ENCODE peak calls at places on chromosomes 16 and 17, in nine cellular contexts. One of them, this sample, is unnamed.

GRCh38 chr16:49856741-49857330 is 924 bp upstream of the ZNF423 start:
- DNase-seq in adrenal gland: peak
- DNase-seq in left lung: peak
- DNase-seq in A673: peak
- DNase-seq in prostate gland: peak
- DNase-seq in heart right ventricle: peak
- DNase-seq in AG09309: peak
- DNase-seq in cardiac fibroblast: peak
- DNase-seq in OCI-LY7: peak
- DNase-seq in this sample: peak

GRCh38 chr17:77723071-77723908 is 235.2 kb upstream of the TNRC6C start:
- DNase-seq in adrenal gland: no peak
- DNase-seq in left lung: no peak
- DNase-seq in A673: no peak
- DNase-seq in prostate gland: no peak
- DNase-seq in heart right ventricle: no peak
- DNase-seq in AG09309: no peak
- DNase-seq in cardiac fibroblast: no peak
- DNase-seq in OCI-LY7: no peak
- DNase-seq in this sample: no peak

GRCh38 chr16:80655751-80656150 is 115.0 kb downstream of the DYNLRB2 start:
- DNase-seq in adrenal gland: no peak
- DNase-seq in left lung: no peak
- DNase-seq in A673: no peak
- DNase-seq in prostate gland: no peak
- DNase-seq in heart right ventricle: no peak
- DNase-seq in AG09309: no peak
- DNase-seq in cardiac fibroblast: no peak
- DNase-seq in OCI-LY7: no peak
- DNase-seq in this sample: no peak

GRCh38 chr16:49495151-49495566 is 121.6 kb downstream of the C16orf78 start:
- DNase-seq in adrenal gland: no peak
- DNase-seq in left lung: no peak
- DNase-seq in A673: no peak
- DNase-seq in prostate gland: no peak
- DNase-seq in heart right ventricle: no peak
- DNase-seq in AG09309: no peak
- DNase-seq in cardiac fibroblast: no peak
- DNase-seq in OCI-LY7: no peak
- DNase-seq in this sample: no peak

GRCh38 chr17:36867716-36868115 is 69.6 kb upstream of the LHX1 start:
- DNase-seq in adrenal gland: no peak
- DNase-seq in left lung: no peak
- DNase-seq in A673: no peak
- DNase-seq in prostate gland: no peak
- DNase-seq in heart right ventricle: no peak
- DNase-seq in AG09309: no peak
- DNase-seq in cardiac fibroblast: no peak
- DNase-seq in OCI-LY7: no peak
- DNase-seq in this sample: no peak

GRCh38 chr17:33436321-33436720 is 143.2 kb upstream of the ASIC2 start:
- DNase-seq in adrenal gland: no peak
- DNase-seq in left lung: no peak
- DNase-seq in A673: no peak
- DNase-seq in prostate gland: no peak
- DNase-seq in heart right ventricle: no peak
- DNase-seq in AG09309: no peak
- DNase-seq in cardiac fibroblast: peak
- DNase-seq in OCI-LY7: no peak
- DNase-seq in this sample: no peak

GRCh38 chr16:31333686-31334649 is 21.0 kb upstream of the ITGAX start:
- DNase-seq in adrenal gland: no peak
- DNase-seq in left lung: no peak
- DNase-seq in A673: peak
- DNase-seq in prostate gland: no peak
- DNase-seq in heart right ventricle: no peak
- DNase-seq in AG09309: no peak
- DNase-seq in cardiac fibroblast: peak
- DNase-seq in OCI-LY7: peak
- DNase-seq in this sample: no peak

GRCh38 chr16:8937803-8938202 is 25.9 kb downstream of the USP7 start:
- DNase-seq in adrenal gland: no peak
- DNase-seq in left lung: no peak
- DNase-seq in A673: no peak
- DNase-seq in prostate gland: no peak
- DNase-seq in heart right ventricle: no peak
- DNase-seq in AG09309: no peak
- DNase-seq in cardiac fibroblast: no peak
- DNase-seq in OCI-LY7: no peak
- DNase-seq in this sample: no peak

GRCh38 chr17:14308965-14309879 is 8.3 kb downstream of the HS3ST3B1 start:
- DNase-seq in adrenal gland: peak
- DNase-seq in left lung: peak
- DNase-seq in A673: peak
- DNase-seq in prostate gland: peak
- DNase-seq in heart right ventricle: peak
- DNase-seq in AG09309: peak
- DNase-seq in cardiac fibroblast: peak
- DNase-seq in OCI-LY7: no peak
- DNase-seq in this sample: peak

GRCh38 chr16:68972008-68972407 is 128.7 kb downstream of the TANGO6 start:
- DNase-seq in adrenal gland: no peak
- DNase-seq in left lung: no peak
- DNase-seq in A673: no peak
- DNase-seq in prostate gland: no peak
- DNase-seq in heart right ventricle: no peak
- DNase-seq in AG09309: no peak
- DNase-seq in cardiac fibroblast: no peak
- DNase-seq in OCI-LY7: no peak
- DNase-seq in this sample: no peak

GRCh38 chr17:61468263-61468907 is 16.2 kb downstream of the TBX4 start:
- DNase-seq in adrenal gland: peak
- DNase-seq in left lung: no peak
- DNase-seq in A673: no peak
- DNase-seq in prostate gland: no peak
- DNase-seq in heart right ventricle: no peak
- DNase-seq in AG09309: no peak
- DNase-seq in cardiac fibroblast: no peak
- DNase-seq in OCI-LY7: peak
- DNase-seq in this sample: no peak

GRCh38 chr16:23088018-23088417 is 61.2 kb downstream of the USP31 start:
- DNase-seq in adrenal gland: no peak
- DNase-seq in left lung: no peak
- DNase-seq in A673: no peak
- DNase-seq in prostate gland: no peak
- DNase-seq in heart right ventricle: no peak
- DNase-seq in AG09309: no peak
- DNase-seq in cardiac fibroblast: no peak
- DNase-seq in OCI-LY7: no peak
- DNase-seq in this sample: no peak

GRCh38 chr17:53058031-53058430 is 764.7 kb upstream of the KIF2B start:
- DNase-seq in adrenal gland: no peak
- DNase-seq in left lung: no peak
- DNase-seq in A673: peak
- DNase-seq in prostate gland: no peak
- DNase-seq in heart right ventricle: no peak
- DNase-seq in AG09309: no peak
- DNase-seq in cardiac fibroblast: no peak
- DNase-seq in OCI-LY7: no peak
- DNase-seq in this sample: no peak

GRCh38 chr16:30488764-30489595 is 16.4 kb downstream of the ITGAL start:
- DNase-seq in adrenal gland: no peak
- DNase-seq in left lung: no peak
- DNase-seq in A673: no peak
- DNase-seq in prostate gland: no peak
- DNase-seq in heart right ventricle: no peak
- DNase-seq in AG09309: no peak
- DNase-seq in cardiac fibroblast: no peak
- DNase-seq in OCI-LY7: no peak
- DNase-seq in this sample: no peak

GRCh38 chr17:74938194-74938950 is 2.7 kb downstream of the OTOP3 start:
- DNase-seq in adrenal gland: no peak
- DNase-seq in left lung: no peak
- DNase-seq in A673: no peak
- DNase-seq in prostate gland: no peak
- DNase-seq in heart right ventricle: no peak
- DNase-seq in AG09309: no peak
- DNase-seq in cardiac fibroblast: no peak
- DNase-seq in OCI-LY7: peak
- DNase-seq in this sample: no peak
- H3K4me3 ChIP-seq in adrenal gland: no peak
- H3K4me3 ChIP-seq in left lung: no peak
- H3K4me3 ChIP-seq in A673: no peak
- H3K4me3 ChIP-seq in prostate gland: no peak
- H3K4me3 ChIP-seq in heart right ventricle: no peak
- H3K4me3 ChIP-seq in AG09309: no peak
- H3K4me3 ChIP-seq in cardiac fibroblast: no peak
- H3K4me3 ChIP-seq in OCI-LY7: no peak
- H3K4me3 ChIP-seq in this sample: no peak

GRCh38 chr16:83953796-83954576 is 946 bp downstream of the OSGIN1 start:
- DNase-seq in adrenal gland: peak
- DNase-seq in left lung: no peak
- DNase-seq in A673: peak
- DNase-seq in prostate gland: peak
- DNase-seq in heart right ventricle: no peak
- DNase-seq in AG09309: no peak
- DNase-seq in cardiac fibroblast: peak
- DNase-seq in OCI-LY7: peak
- DNase-seq in this sample: no peak
- TF ChIP-seq CTCF in adrenal gland: no peak
- TF ChIP-seq CTCF in left lung: no peak
- TF ChIP-seq CTCF in A673: peak
- TF ChIP-seq CTCF in prostate gland: no peak
- TF ChIP-seq CTCF in heart right ventricle: no peak
- TF ChIP-seq CTCF in AG09309: peak
- TF ChIP-seq CTCF in cardiac fibroblast: peak
- TF ChIP-seq CTCF in OCI-LY7: peak
- TF ChIP-seq CTCF in this sample: peak

GRCh38 chr17:57662644-57663308 is 82.3 kb downstream of the CCDC182 start:
- DNase-seq in adrenal gland: peak
- DNase-seq in left lung: peak
- DNase-seq in A673: peak
- DNase-seq in prostate gland: peak
- DNase-seq in heart right ventricle: peak
- DNase-seq in AG09309: peak
- DNase-seq in cardiac fibroblast: peak
- DNase-seq in OCI-LY7: no peak
- DNase-seq in this sample: peak
- H3K4me3 ChIP-seq in adrenal gland: no peak
- H3K4me3 ChIP-seq in left lung: peak
- H3K4me3 ChIP-seq in A673: peak
- H3K4me3 ChIP-seq in prostate gland: peak
- H3K4me3 ChIP-seq in heart right ventricle: peak
- H3K4me3 ChIP-seq in AG09309: no peak
- H3K4me3 ChIP-seq in cardiac fibroblast: peak
- H3K4me3 ChIP-seq in OCI-LY7: no peak
- H3K4me3 ChIP-seq in this sample: peak

GRCh38 chr16:685967-686366 is 1.8 kb upstream of the JMJD8 start:
- DNase-seq in adrenal gland: peak
- DNase-seq in left lung: no peak
- DNase-seq in A673: no peak
- DNase-seq in prostate gland: no peak
- DNase-seq in heart right ventricle: no peak
- DNase-seq in AG09309: no peak
- DNase-seq in cardiac fibroblast: peak
- DNase-seq in OCI-LY7: no peak
- DNase-seq in this sample: no peak
- TF ChIP-seq CTCF in adrenal gland: peak
- TF ChIP-seq CTCF in left lung: no peak
- TF ChIP-seq CTCF in A673: peak
- TF ChIP-seq CTCF in prostate gland: no peak
- TF ChIP-seq CTCF in heart right ventricle: no peak
- TF ChIP-seq CTCF in AG09309: peak
- TF ChIP-seq CTCF in cardiac fibroblast: peak
- TF ChIP-seq CTCF in OCI-LY7: peak
- TF ChIP-seq CTCF in this sample: peak

GRCh38 chr16:63672493-63672892 is 1449.4 kb downstream of the CDH11 start:
- DNase-seq in adrenal gland: no peak
- DNase-seq in left lung: no peak
- DNase-seq in A673: no peak
- DNase-seq in prostate gland: no peak
- DNase-seq in heart right ventricle: no peak
- DNase-seq in AG09309: no peak
- DNase-seq in cardiac fibroblast: no peak
- DNase-seq in OCI-LY7: no peak
- DNase-seq in this sample: no peak
- H3K4me3 ChIP-seq in adrenal gland: no peak
- H3K4me3 ChIP-seq in left lung: no peak
- H3K4me3 ChIP-seq in A673: no peak
- H3K4me3 ChIP-seq in prostate gland: no peak
- H3K4me3 ChIP-seq in heart right ventricle: no peak
- H3K4me3 ChIP-seq in AG09309: no peak
- H3K4me3 ChIP-seq in cardiac fibroblast: no peak
- H3K4me3 ChIP-seq in OCI-LY7: no peak
- H3K4me3 ChIP-seq in this sample: no peak